ENCODE peak calls at places on chromosomes 11 and 22, in five cellular contexts. D is AG10803; F is hepatic stellate cell; H is activated T-helper 1 cell treated with anti-CD3 and anti-CD28 coated beads, Interleukin-12 subunit alpha, Interleukin-12 subunit beta, Interleukin-2, Interleukin-4 antibody, amounts not matched to agents 30 ng/mL and 10 ng/mL and 1 ng/mL, durations not matched to agents 14 hours and 24 hours and 36 hours; O is M059J. Q is an unnamed sample.

GRCh38 chr22:19654338-19654922 is 59.9 kb upstream of the SEPTIN5 start:
- DNase-seq in D (no peak), F (no peak), H (no peak), O (no peak), Q (no peak)

GRCh38 chr11:57399221-57399620 is 8.8 kb upstream of the PRG2 start:
- DNase-seq in D (no peak), F (no peak), H (no peak), O (peak; percentile 52), Q (no peak)

GRCh38 chr22:19615867-19616581 is 91.8 kb upstream of the CLDN5 start:
- DNase-seq in D (no peak), F (no peak), H (no peak), O (no peak), Q (no peak)

GRCh38 chr22:28911777-28912669 is 28.7 kb downstream of the ZNRF3 start:
- DNase-seq in D (peak; percentile 72), F (peak; percentile 30), H (no peak), O (peak; percentile 65), Q (no peak)

GRCh38 chr11:11987503-11988022 is 20.9 kb downstream of the DKK3 start:
- DNase-seq in D (peak; percentile 62), F (no peak), H (no peak), O (peak; percentile 86), Q (no peak)

GRCh38 chr11:61888043-61888442 is 3.3 kb downstream of the FADS3 start:
- DNase-seq in D (peak; percentile 95), F (peak; percentile 94), H (no peak), O (peak; percentile 100), Q (no peak)

GRCh38 chr22:43001271-43002197 is 13.4 kb downstream of the PACSIN2 start:
- DNase-seq in D (peak; percentile 74), F (no peak), H (no peak), O (peak; percentile 62), Q (no peak)

GRCh38 chr11:113184498-113184897 is 129.9 kb upstream of the TTC12 start:
- DNase-seq in D (peak; percentile 97), F (no peak), H (no peak), O (peak; percentile 70), Q (no peak)

GRCh38 chr22:20424553-20424936 is 13.1 kb downstream of the SCARF2 start:
- DNase-seq in D (no peak), F (no peak), H (no peak), O (no peak), Q (no peak)

GRCh38 chr22:41768420-41768819 is 32.1 kb upstream of the CCDC134 start:
- DNase-seq in D (no peak), F (no peak), H (no peak), O (peak; percentile 83), Q (no peak)

GRCh38 chr22:46923394-46923793 is 160.9 kb downstream of the TBC1D22A start:
- DNase-seq in D (no peak), F (no peak), H (no peak), O (no peak), Q (no peak)

GRCh38 chr11:8947230-8947943 is 4.6 kb upstream of the ASCL3 start:
- DNase-seq in D (no peak), F (no peak), H (no peak), O (no peak), Q (no peak)

GRCh38 chr22:29879738-29880137 is 3.2 kb upstream of the MTMR3 start:
- DNase-seq in D (no peak), F (no peak), H (no peak), O (peak; percentile 5), Q (no peak)

GRCh38 chr11:61082931-61083531 is 19.3 kb upstream of the CD5 start:
- DNase-seq in D (no peak), F (no peak), H (peak; percentile 51), O (no peak), Q (no peak)

GRCh38 chr22:33747029-33747428 is 173.2 kb downstream of the LARGE1 start:
- DNase-seq in D (no peak), F (no peak), H (no peak), O (no peak), Q (no peak)

GRCh38 chr22:30262917-30263741 is 3.5 kb downstream of the OSM start:
- DNase-seq in D (peak; percentile 41), F (peak; percentile 77), H (peak; percentile 67), O (peak; percentile 45), Q (peak; percentile 94)

GRCh38 chr22:44437493-44438015 is 60.5 kb downstream of the RTL6 start:
- DNase-seq in D (peak; percentile 18), F (no peak), H (no peak), O (peak; percentile 12), Q (no peak)

Q was measured in glutamatergic neuron.